ENCODE peak calls at places on chromosomes 16 and 17, in six cellular contexts. One of them, this sample, is unnamed. For H3K4me1 and H3K9me3, the result is how much of the 10 kb centered on the place peaks cover.

GRCh38 chr16:16042076-16042475 is 92.7 kb downstream of the ABCC1 start:
- DNase-seq in mesenchymal stem cell: peak
- DNase-seq in neuronal stem cell: no peak
- DNase-seq in IMR-90: peak
- DNase-seq in H9: no peak
- DNase-seq in H1: no peak
- DNase-seq in this sample: no peak

GRCh38 chr17:1625507-1626080 is 3.0 kb downstream of the SLC43A2 start:
- DNase-seq in H1: no peak
- DNase-seq in IMR-90: no peak
- DNase-seq in mesenchymal stem cell: no peak
- DNase-seq in H9: no peak
- DNase-seq in neuronal stem cell: no peak
- DNase-seq in this sample: no peak

GRCh38 chr16:2428787-2429036 is 535 bp upstream of the CCNF start:
- DNase-seq in H1: no peak
- DNase-seq in IMR-90: no peak
- DNase-seq in neuronal stem cell: no peak
- DNase-seq in H9: no peak
- DNase-seq in mesenchymal stem cell: no peak
- DNase-seq in this sample: no peak

GRCh38 chr16:88317619-88317977 is 65.2 kb upstream of the ZNF469 start:
- DNase-seq in IMR-90: peak
- DNase-seq in H9: no peak
- DNase-seq in H1: no peak
- DNase-seq in mesenchymal stem cell: peak
- DNase-seq in neuronal stem cell: no peak
- DNase-seq in this sample: no peak

GRCh38 chr16:48491517-48491916 is 106.3 kb upstream of the SIAH1 start:
- DNase-seq in H1: no peak
- DNase-seq in H9: no peak
- DNase-seq in neuronal stem cell: no peak
- DNase-seq in mesenchymal stem cell: no peak
- DNase-seq in IMR-90: peak
- DNase-seq in this sample: no peak

GRCh38 chr16:12896562-12896961 is 4.8 kb upstream of the SHISA9 start:
- DNase-seq in neuronal stem cell: peak
- DNase-seq in IMR-90: no peak
- DNase-seq in H1: no peak
- DNase-seq in H9: peak
- DNase-seq in mesenchymal stem cell: peak
- DNase-seq in this sample: peak

GRCh38 chr16:57564571-57565270 is 22.3 kb downstream of the ADGRG5 start:
- DNase-seq in neuronal stem cell: no peak
- DNase-seq in H9: no peak
- DNase-seq in IMR-90: peak
- DNase-seq in H1: no peak
- DNase-seq in mesenchymal stem cell: peak
- DNase-seq in this sample: no peak

GRCh38 chr16:9107025-9107970 is 15.9 kb downstream of the HAPSTR1 start:
- DNase-seq in H1: no peak
- DNase-seq in H9: no peak
- DNase-seq in mesenchymal stem cell: no peak
- DNase-seq in IMR-90: peak
- DNase-seq in neuronal stem cell: no peak
- DNase-seq in this sample: peak

GRCh38 chr17:19359151-19359550 is 3.4 kb downstream of the B9D1 start:
- DNase-seq in H9: no peak
- DNase-seq in IMR-90: no peak
- DNase-seq in neuronal stem cell: no peak
- DNase-seq in H1: no peak
- DNase-seq in mesenchymal stem cell: no peak
- DNase-seq in this sample: no peak

GRCh38 chr17:37160940-37161339 is 212.2 kb downstream of the AATF start:
- DNase-seq in neuronal stem cell: no peak
- DNase-seq in mesenchymal stem cell: peak
- DNase-seq in H1: no peak
- DNase-seq in IMR-90: peak
- DNase-seq in H9: no peak
- DNase-seq in this sample: no peak

GRCh38 chr17:51957746-51958145 is 200.8 kb downstream of the CA10 start:
- DNase-seq in H1: no peak
- DNase-seq in neuronal stem cell: no peak
- DNase-seq in mesenchymal stem cell: no peak
- DNase-seq in H9: no peak
- DNase-seq in IMR-90: no peak
- DNase-seq in this sample: no peak

GRCh38 chr17:79183221-79184158 is 108.9 kb downstream of the ENGASE start:
- DNase-seq in H1: peak
- DNase-seq in mesenchymal stem cell: peak
- DNase-seq in IMR-90: no peak
- DNase-seq in H9: peak
- DNase-seq in neuronal stem cell: peak
- DNase-seq in this sample: no peak

GRCh38 chr16:50202926-50203624 is 50.0 kb downstream of the TENT4B start:
- DNase-seq in mesenchymal stem cell: peak
- DNase-seq in neuronal stem cell: no peak
- DNase-seq in IMR-90: peak
- DNase-seq in H1: no peak
- DNase-seq in H9: no peak
- DNase-seq in this sample: peak

GRCh38 chr16:31128711-31129567 is 6.6 kb downstream of the PRSS8 start:
- DNase-seq in mesenchymal stem cell: no peak
- DNase-seq in H9: no peak
- DNase-seq in IMR-90: no peak
- DNase-seq in neuronal stem cell: no peak
- DNase-seq in H1: no peak
- DNase-seq in this sample: no peak

GRCh38 chr17:13031718-13032350 is 14.0 kb upstream of the ELAC2 start:
- DNase-seq in neuronal stem cell: no peak
- DNase-seq in mesenchymal stem cell: peak
- DNase-seq in H1: peak
- DNase-seq in IMR-90: peak
- DNase-seq in H9: peak
- DNase-seq in this sample: peak

GRCh38 chr17:63308272-63308671 is 137.8 kb downstream of the CYB561 start:
- DNase-seq in mesenchymal stem cell: no peak
- DNase-seq in H9: no peak
- DNase-seq in IMR-90: no peak
- DNase-seq in neuronal stem cell: no peak
- DNase-seq in H1: no peak
- DNase-seq in this sample: no peak

GRCh38 chr17:50064253-50064991 is 8.5 kb downstream of the ITGA3 start:
- DNase-seq in IMR-90: peak
- DNase-seq in mesenchymal stem cell: peak
- DNase-seq in H9: no peak
- DNase-seq in neuronal stem cell: no peak
- DNase-seq in H1: no peak
- DNase-seq in this sample: peak

GRCh38 chr17:50065056-50065455 is 9.1 kb downstream of the ITGA3 start:
- DNase-seq in H9: no peak
- DNase-seq in IMR-90: no peak
- DNase-seq in neuronal stem cell: no peak
- DNase-seq in mesenchymal stem cell: no peak
- DNase-seq in H1: no peak
- DNase-seq in this sample: no peak

GRCh38 chr17:50062323-50063243 is 6.7 kb downstream of the ITGA3 start:
- DNase-seq in neuronal stem cell: no peak
- DNase-seq in IMR-90: peak
- DNase-seq in mesenchymal stem cell: peak
- DNase-seq in H1: no peak
- DNase-seq in H9: no peak
- DNase-seq in this sample: peak

GRCh38 chr17:50060951-50061712 is 5.2 kb downstream of the ITGA3 start:
- DNase-seq in neuronal stem cell: no peak
- DNase-seq in mesenchymal stem cell: peak
- DNase-seq in H9: no peak
- DNase-seq in H1: no peak
- DNase-seq in IMR-90: peak
- DNase-seq in this sample: no peak

GRCh38 chr17:50063516-50064252 is 7.8 kb downstream of the ITGA3 start:
- DNase-seq in mesenchymal stem cell: peak
- DNase-seq in IMR-90: peak
- DNase-seq in neuronal stem cell: no peak
- DNase-seq in H1: no peak
- DNase-seq in H9: no peak
- DNase-seq in this sample: peak
- H3K4me1 ChIP-seq in mesenchymal stem cell: half or more
- H3K4me1 ChIP-seq in IMR-90: half or more
- H3K4me1 ChIP-seq in neuronal stem cell: under half
- H3K4me1 ChIP-seq in H1: under half
- H3K4me1 ChIP-seq in H9: under half
- H3K4me1 ChIP-seq in this sample: half or more

GRCh38 chr17:22266231-22266630 is 573.9 kb downstream of the KCNJ18 start:
- DNase-seq in H1: no peak
- DNase-seq in H9: no peak
- DNase-seq in mesenchymal stem cell: no peak
- DNase-seq in IMR-90: no peak
- DNase-seq in neuronal stem cell: no peak
- DNase-seq in this sample: no peak
- H3K9me3 ChIP-seq in H1: half or more
- H3K9me3 ChIP-seq in H9: half or more
- H3K9me3 ChIP-seq in mesenchymal stem cell: under half
- H3K9me3 ChIP-seq in IMR-90: under half
- H3K9me3 ChIP-seq in neuronal stem cell: under half
- H3K9me3 ChIP-seq in this sample: half or more

DNA sequence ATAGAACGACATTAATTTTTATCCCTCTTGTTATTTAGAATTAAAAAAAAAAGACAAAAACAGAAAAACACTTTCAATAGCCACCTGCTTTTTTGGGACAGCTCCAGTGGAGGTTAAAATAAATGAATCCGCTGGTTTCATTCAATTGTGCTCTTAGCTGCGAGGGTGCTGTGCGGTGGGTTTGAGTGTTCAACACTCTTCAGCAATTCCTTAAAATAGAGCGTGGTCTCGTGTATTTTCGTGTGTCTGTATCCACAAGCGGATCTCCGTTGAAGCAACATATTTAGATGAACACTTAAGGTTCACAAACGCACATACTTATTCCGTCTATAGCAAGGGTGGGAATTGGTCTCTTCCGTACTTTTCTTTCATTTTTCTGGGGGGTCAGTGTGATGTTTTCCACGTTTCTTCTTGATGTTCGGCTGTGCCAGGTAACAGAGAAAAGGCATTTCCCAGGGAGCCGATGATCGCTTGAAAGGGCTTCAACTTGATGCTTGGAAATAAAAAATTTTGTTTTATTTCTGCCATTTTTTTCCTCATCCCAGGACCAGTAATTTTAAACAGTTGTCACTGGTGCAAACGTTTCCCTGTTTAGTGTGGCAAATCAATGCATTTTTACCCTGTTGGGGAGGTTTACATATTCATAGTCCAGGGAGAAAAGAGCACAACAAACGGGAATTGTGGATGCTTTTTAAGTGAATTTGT is 297.9 kb downstream of the IRF8 start:
- DNase-seq in IMR-90: no peak
- DNase-seq in mesenchymal stem cell: no peak
- DNase-seq in H9: no peak
- DNase-seq in neuronal stem cell: no peak
- DNase-seq in H1: no peak
- DNase-seq in this sample: no peak
- H2BK120ac ChIP-seq in IMR-90: no peak
- H2BK120ac ChIP-seq in mesenchymal stem cell: no peak
- H2BK120ac ChIP-seq in H9: no peak
- H2BK120ac ChIP-seq in neuronal stem cell: no peak
- H2BK120ac ChIP-seq in H1: no peak
- H2BK120ac ChIP-seq in this sample: no peak

GRCh38 chr17:50045154-50045553 is 10.8 kb upstream of the ITGA3 start:
- DNase-seq in H9: no peak
- DNase-seq in mesenchymal stem cell: no peak
- DNase-seq in IMR-90: no peak
- DNase-seq in H1: no peak
- DNase-seq in neuronal stem cell: no peak
- DNase-seq in this sample: no peak

GRCh38 chr17:50047083-50047482 is 8.8 kb upstream of the ITGA3 start:
- DNase-seq in neuronal stem cell: no peak
- DNase-seq in mesenchymal stem cell: no peak
- DNase-seq in H9: no peak
- DNase-seq in H1: no peak
- DNase-seq in IMR-90: no peak
- DNase-seq in this sample: no peak

GRCh38 chr17:50047488-50048126 is 8.3 kb upstream of the ITGA3 start:
- DNase-seq in H1: no peak
- DNase-seq in neuronal stem cell: no peak
- DNase-seq in mesenchymal stem cell: peak
- DNase-seq in IMR-90: peak
- DNase-seq in H9: peak
- DNase-seq in this sample: no peak

GRCh38 chr17:50046667-50047066 is 9.2 kb upstream of the ITGA3 start:
- DNase-seq in H1: no peak
- DNase-seq in H9: no peak
- DNase-seq in neuronal stem cell: no peak
- DNase-seq in mesenchymal stem cell: no peak
- DNase-seq in IMR-90: no peak
- DNase-seq in this sample: no peak

GRCh38 chr17:50046179-50046578 is 9.7 kb upstream of the ITGA3 start:
- DNase-seq in H1: no peak
- DNase-seq in mesenchymal stem cell: no peak
- DNase-seq in H9: no peak
- DNase-seq in IMR-90: no peak
- DNase-seq in neuronal stem cell: no peak
- DNase-seq in this sample: no peak
- H3K4me1 ChIP-seq in H1: under half
- H3K4me1 ChIP-seq in mesenchymal stem cell: half or more
- H3K4me1 ChIP-seq in H9: under half
- H3K4me1 ChIP-seq in IMR-90: under half
- H3K4me1 ChIP-seq in neuronal stem cell: under half
- H3K4me1 ChIP-seq in this sample: under half

GRCh38 chr17:21218101-21218500 is 4.1 kb upstream of the TMEM11 start:
- DNase-seq in neuronal stem cell: no peak
- DNase-seq in H9: peak
- DNase-seq in H1: no peak
- DNase-seq in IMR-90: no peak
- DNase-seq in mesenchymal stem cell: no peak
- DNase-seq in this sample: no peak
- H3K9me3 ChIP-seq in neuronal stem cell: under half
- H3K9me3 ChIP-seq in H9: under half
- H3K9me3 ChIP-seq in H1: under half
- H3K9me3 ChIP-seq in IMR-90: under half
- H3K9me3 ChIP-seq in mesenchymal stem cell: under half
- H3K9me3 ChIP-seq in this sample: under half

GRCh38 chr17:55540414-55541091 is 29.3 kb upstream of the SMIM36 start:
- DNase-seq in H9: no peak
- DNase-seq in neuronal stem cell: no peak
- DNase-seq in H1: no peak
- DNase-seq in IMR-90: peak
- DNase-seq in mesenchymal stem cell: peak
- DNase-seq in this sample: no peak
- H2BK120ac ChIP-seq in H9: no peak
- H2BK120ac ChIP-seq in neuronal stem cell: no peak
- H2BK120ac ChIP-seq in H1: no peak
- H2BK120ac ChIP-seq in IMR-90: no peak
- H2BK120ac ChIP-seq in mesenchymal stem cell: no peak
- H2BK120ac ChIP-seq in this sample: no peak

This sample was measured in trophoblast cell.